ENCODE peak calls at places on chromosome 21, in four cellular contexts. P, V, X and N are unnamed samples. For H3K4me1, the result is how much of the 10 kb centered on the place peaks cover.

GRCh38 chr21:33478858-33479678 is 706 bp downstream of the TMEM50B start:
- DNase-seq in P (peak), V (peak), X (peak), N (peak)

GRCh38 chr21:14773777-14774345 is 227.7 kb upstream of the SAMSN1 start:
- DNase-seq in P (peak), V (peak), X (peak), N (no peak)

GRCh38 chr21:33133912-33134311 is 64.0 kb downstream of the OLIG1 start:
- DNase-seq in P (no peak), V (no peak), X (no peak), N (no peak)

GRCh38 chr21:28675265-28676041 is 317.2 kb downstream of the LTN1 start:
- DNase-seq in P (no peak), V (no peak), X (no peak), N (no peak)

GRCh38 chr21:16420086-16420724 is 690.4 kb downstream of the USP25 start:
- DNase-seq in P (no peak), V (peak), X (peak), N (no peak)

GRCh38 chr21:33027401-33028185 is 1.9 kb downstream of the OLIG2 start:
- DNase-seq in P (peak), V (no peak), X (peak), N (no peak)

GRCh38 chr21:21439761-21440160 is 441.6 kb downstream of the NCAM2 start:
- DNase-seq in P (no peak), V (no peak), X (no peak), N (no peak)

GRCh38 chr21:44984792-44985440 is 45.1 kb downstream of the SLX9 start:
- DNase-seq in P (no peak), V (peak), X (peak), N (peak)

GRCh38 chr21:40227111-40227510 is 359.9 kb downstream of the PCP4 start:
- DNase-seq in P (no peak), V (no peak), X (no peak), N (no peak)

GRCh38 chr21:36699026-36699545 is at the start of gene SIM2:
- DNase-seq in P (no peak), V (no peak), X (peak), N (no peak)

GRCh38 chr21:27112186-27112585 is 145.3 kb upstream of the ADAMTS5 start:
- DNase-seq in P (no peak), V (no peak), X (no peak), N (no peak)

GRCh38 chr21:36980280-36981048 is 14.0 kb upstream of the HLCS start:
- DNase-seq in P (peak), V (no peak), X (peak), N (no peak)

DNA sequence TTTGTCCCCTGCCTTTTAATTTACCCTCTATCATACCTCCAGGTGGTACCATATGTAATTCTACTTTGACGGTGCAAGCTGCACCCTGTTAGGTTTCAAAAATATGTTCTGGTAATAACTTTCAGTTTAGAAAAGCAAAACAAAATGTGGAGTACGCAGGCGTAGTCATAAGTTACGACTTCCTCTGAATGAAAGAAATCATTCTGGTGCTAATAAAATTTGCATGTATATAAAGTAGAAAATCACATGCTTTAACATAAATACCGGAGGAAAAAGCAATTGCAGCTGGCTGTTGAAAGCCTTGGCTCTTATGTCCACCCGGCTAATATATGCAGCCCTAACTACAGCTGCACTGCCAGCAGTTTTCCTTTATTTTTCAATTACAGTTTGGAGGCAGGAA is 65.2 kb upstream of the TMPRSS15 start:
- DNase-seq in P (no peak), V (no peak), X (no peak), N (no peak)
- H3K4me1 ChIP-seq in P (under half), V (under half), X (under half), N (under half)

GRCh38 chr21:38848187-38848609 is 42.5 kb downstream of the ETS2 start:
- DNase-seq in P (peak), V (no peak), X (no peak), N (no peak)
- TF ChIP-seq EP300 in P (no peak), V (no peak), X (no peak), N (no peak)

DNA sequence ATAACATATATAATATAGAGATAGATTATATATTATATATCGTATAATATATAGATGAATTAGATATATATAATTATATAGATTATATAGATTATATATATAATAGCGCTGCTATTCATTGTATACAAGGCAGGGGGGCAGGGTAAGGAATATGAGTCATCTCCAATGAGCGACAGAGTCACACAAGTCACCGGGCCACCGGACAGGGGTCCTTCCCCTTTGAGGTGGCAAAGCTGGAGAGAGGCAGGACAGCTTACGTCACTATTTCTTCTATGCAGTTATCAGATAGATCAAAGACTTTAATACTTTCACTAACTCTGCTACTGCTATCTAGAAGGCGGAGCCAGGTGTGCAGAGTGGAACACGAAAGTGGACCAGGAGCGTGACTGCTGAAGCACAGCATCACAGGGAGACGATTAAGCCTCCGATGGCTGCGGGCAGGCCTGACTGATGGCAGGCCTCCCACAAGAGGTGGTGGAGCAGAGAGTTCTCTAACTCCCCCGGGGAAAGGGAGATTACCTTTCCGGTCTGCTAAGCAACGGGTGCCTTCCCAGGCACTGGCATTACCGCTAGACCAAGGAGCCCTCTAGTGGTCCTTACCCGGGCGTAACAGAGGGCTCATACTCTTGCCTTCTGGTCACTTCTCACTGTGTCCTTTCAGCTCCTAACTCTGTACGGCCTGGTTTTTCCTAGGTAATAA is 2154.7 kb downstream of the MRPL39 start:
- DNase-seq in P (peak), V (no peak), X (no peak), N (no peak)
- TF ChIP-seq CTCF in P (peak), V (peak), X (no peak), N (no peak)

DNA sequence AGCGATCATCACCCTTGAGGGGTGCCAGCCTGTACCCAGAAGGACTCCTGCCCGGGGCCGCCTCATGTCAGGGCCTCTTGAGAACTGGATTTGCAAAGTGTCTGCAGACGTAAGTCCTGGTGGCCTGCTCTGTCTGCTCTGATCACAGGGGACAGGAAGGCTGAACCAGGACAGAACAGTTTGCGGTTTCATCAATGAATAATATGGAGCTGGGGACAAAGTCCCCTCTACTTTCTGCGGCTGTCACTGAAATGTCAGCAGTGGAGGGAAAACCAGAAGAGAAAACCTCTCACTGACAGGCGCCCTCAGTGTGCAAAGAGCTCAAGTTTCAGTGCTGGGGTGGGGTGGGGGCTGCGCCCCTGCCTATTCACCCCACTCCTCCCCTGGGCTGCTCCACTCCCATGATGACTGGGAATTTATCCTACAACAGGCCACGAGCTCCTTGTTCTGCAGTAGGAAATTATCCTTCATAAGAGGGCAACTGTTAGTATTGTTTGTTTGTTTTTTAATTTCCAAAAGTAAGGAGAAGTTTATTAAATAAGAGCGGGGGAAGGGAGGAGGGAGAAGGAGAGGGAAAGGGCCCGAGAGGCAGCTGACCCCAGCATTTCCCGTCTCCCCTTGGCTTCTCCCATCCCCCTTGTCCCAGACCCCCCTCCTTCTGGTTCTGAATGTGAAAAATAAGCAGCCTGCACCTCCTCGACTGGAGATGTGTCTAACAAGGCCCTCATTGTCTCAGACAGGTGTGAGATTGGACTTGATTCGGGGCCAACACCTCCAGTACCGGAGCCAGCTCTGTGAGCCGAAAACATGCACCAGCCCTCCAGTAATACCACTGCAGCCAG is 149.2 kb downstream of the CLIC6 start:
- DNase-seq in P (no peak), V (peak), X (no peak), N (no peak)
- H3K4me1 ChIP-seq in P (under half), V (half or more), X (half or more), N (under half)

GRCh38 chr21:34796518-34797201 is 127.9 kb downstream of the CLIC6 start:
- DNase-seq in P (no peak), V (peak), X (no peak), N (no peak)
- TF ChIP-seq EP300 in P (no peak), V (peak), X (no peak), N (no peak)

GRCh38 chr21:46421756-46422555 is 36.7 kb upstream of the DIP2A start:
- DNase-seq in P (no peak), V (no peak), X (no peak), N (no peak)

GRCh38 chr21:46422636-46423241 is 36.0 kb upstream of the DIP2A start:
- DNase-seq in P (no peak), V (no peak), X (no peak), N (no peak)

GRCh38 chr21:46420241-46421190 is 38.2 kb upstream of the DIP2A start:
- DNase-seq in P (no peak), V (no peak), X (no peak), N (no peak)

GRCh38 chr21:46423546-46424061 is 35.1 kb upstream of the DIP2A start:
- DNase-seq in P (no peak), V (no peak), X (no peak), N (no peak)

DNA sequence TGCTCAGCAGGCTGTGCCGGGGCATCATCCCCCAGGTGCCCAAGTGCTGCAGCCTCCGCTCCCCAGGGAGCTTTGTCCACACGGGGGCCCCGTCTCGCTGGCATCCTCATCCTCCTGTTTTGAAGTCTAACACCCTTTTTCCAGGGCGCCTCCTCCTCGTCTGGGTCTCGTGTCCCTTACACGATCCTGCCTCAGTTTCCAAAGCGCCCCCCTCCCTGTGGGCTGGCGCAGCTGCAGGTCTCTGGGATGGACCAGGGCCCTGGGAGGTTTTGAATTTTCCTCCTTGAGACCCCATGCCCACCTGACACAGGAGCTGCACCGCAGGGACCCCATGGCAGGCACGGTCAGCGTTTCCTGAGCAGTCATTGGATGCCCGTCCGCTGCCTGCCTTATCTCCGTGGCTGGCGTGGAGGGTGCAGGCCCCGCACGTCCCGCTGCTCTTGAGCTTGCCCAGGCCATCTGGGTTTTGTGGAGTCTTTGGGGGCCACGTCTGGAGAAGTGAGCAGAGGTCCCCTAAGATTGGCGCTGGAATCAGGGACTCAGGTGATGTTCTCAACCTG is 37.4 kb upstream of the DIP2A start:
- DNase-seq in P (no peak), V (no peak), X (no peak), N (no peak)
- TF ChIP-seq CTCF in P (no peak), V (peak), X (no peak), N (no peak)

GRCh38 chr21:41581592-41582228 is 73.8 kb upstream of the TMPRSS2 start:
- DNase-seq in P (peak), V (no peak), X (no peak), N (no peak)

GRCh38 chr21:41583274-41583790 is 75.4 kb upstream of the TMPRSS2 start:
- DNase-seq in P (peak), V (peak), X (no peak), N (no peak)

GRCh38 chr21:41584603-41585176 is 76.7 kb upstream of the TMPRSS2 start:
- DNase-seq in P (no peak), V (no peak), X (no peak), N (no peak)

GRCh38 chr21:41582298-41582840 is 74.4 kb upstream of the TMPRSS2 start:
- DNase-seq in P (no peak), V (no peak), X (no peak), N (no peak)

DNA sequence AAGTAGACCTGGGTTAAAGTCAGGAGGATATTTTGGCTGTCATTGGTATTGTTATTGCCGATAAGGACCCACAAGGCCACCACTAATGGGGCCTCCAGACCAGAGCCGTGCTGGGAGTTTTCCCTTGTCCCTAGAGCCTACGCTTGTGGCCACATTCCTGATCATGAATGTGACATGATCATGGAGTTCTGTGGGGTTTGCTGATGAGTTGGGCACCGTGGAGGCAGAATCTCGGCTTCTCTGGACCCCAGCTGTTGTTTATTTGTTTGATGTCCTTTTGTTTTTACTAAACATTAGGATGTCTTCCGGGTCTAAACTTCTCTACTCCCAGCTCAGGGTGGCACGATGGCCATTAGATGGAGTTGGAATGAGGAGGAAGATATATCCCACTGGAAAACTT is 74.9 kb upstream of the TMPRSS2 start:
- DNase-seq in P (peak), V (no peak), X (no peak), N (no peak)
- H3K4me1 ChIP-seq in P (under half), V (half or more), X (under half), N (under half)

DNA sequence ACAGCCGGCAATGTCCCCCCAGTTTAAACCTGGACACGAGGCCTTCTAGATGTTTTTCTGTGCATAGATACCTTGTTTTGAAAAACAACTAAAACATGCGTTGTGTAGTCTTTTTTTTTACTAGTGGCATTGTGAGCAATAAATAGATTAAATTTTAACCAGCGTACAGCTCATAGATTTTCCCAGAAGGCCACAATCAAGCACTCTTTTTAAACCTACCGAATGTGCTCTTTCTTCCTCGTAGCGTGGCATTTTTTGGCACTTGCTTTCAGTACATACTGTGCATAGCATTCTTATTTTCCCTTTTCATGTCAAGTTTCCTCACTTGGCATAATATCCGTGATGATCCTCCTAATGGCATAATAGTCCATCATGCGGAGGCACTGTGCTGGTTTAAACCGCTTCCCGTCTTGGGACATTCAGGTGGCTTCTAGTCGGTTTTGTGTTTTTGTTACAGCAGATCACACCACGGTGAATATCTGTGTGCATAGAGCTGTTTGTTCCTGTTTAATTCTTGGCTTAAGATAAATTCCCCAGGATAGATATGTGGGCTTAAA is 95.3 kb downstream of the PDE9A start:
- DNase-seq in P (no peak), V (no peak), X (no peak), N (no peak)
- TF ChIP-seq EP300 in P (no peak), V (no peak), X (no peak), N (peak)

GRCh38 chr21:19535356-19535755 is 1131.8 kb upstream of the TMPRSS15 start:
- DNase-seq in P (no peak), V (no peak), X (no peak), N (no peak)
- TF ChIP-seq CTCF in P (no peak), V (no peak), X (no peak), N (no peak)